ENCODE peak calls at places on chromosomes 4 and X, in four cellular contexts. T is progenitor cell of endocrine pancreas, Z is choroid plexus epithelial cell, M is neural crest cell. E is an unnamed sample.

GRCh38 chr4:67393699-67394281 is 151.5 kb downstream of the CENPC start:
- DNase-seq in Z (peak; percentile 65), M (peak; percentile 30), T (no peak), E (peak; percentile 15)

GRCh38 chrX:123964155-123964554 is 2.6 kb downstream of the STAG2 start:
- DNase-seq in M (no peak), T (no peak), Z (peak; percentile 38), E (no peak)

GRCh38 chrX:9184231-9184630 is 150.3 kb upstream of the FAM9B start:
- DNase-seq in M (no peak), T (no peak), Z (peak; percentile 37), E (no peak)

GRCh38 chr4:138512766-138513165 is 270.6 kb upstream of the SLC7A11 start:
- DNase-seq in M (no peak), T (no peak), Z (peak; percentile 32), E (no peak)

GRCh38 chrX:126137899-126138298 is 28.2 kb downstream of the DCAF12L2 start:
- DNase-seq in M (no peak), T (no peak), Z (no peak), E (peak; percentile 6)

GRCh38 chr4:40466789-40467188 is 131.7 kb downstream of the CHRNA9 start:
- DNase-seq in M (no peak), T (no peak), Z (no peak), E (no peak)

GRCh38 chr4:93617596-93617995 is 211.0 kb upstream of the ATOH1 start:
- DNase-seq in M (no peak), Z (no peak), T (no peak), E (no peak)

GRCh38 chr4:185242749-185243533 is 33.5 kb downstream of the SNX25 start:
- DNase-seq in T (no peak), Z (peak; percentile 36), M (no peak), E (no peak)

GRCh38 chr4:101987623-101988243 is 197.2 kb downstream of the BANK1 start:
- DNase-seq in T (no peak), M (no peak), Z (no peak), E (no peak)

GRCh38 chrX:71098302-71098701 is 2.7 kb downstream of the FOXO4 start:
- DNase-seq in T (no peak), M (peak; percentile 15), Z (peak; percentile 61), E (peak; percentile 61)

GRCh38 chr4:122747883-122748282 is 15.4 kb downstream of the BBS12 start:
- DNase-seq in Z (peak; percentile 85), T (no peak), M (no peak), E (no peak)

GRCh38 chr4:158211288-158211687 is 1.0 kb downstream of the TMEM144 start:
- DNase-seq in T (no peak), Z (peak; percentile 12), M (no peak), E (no peak)

GRCh38 chr4:81504685-81505598 is 33.2 kb upstream of the RASGEF1B start:
- DNase-seq in Z (no peak), M (no peak), T (no peak), E (no peak)

DNA sequence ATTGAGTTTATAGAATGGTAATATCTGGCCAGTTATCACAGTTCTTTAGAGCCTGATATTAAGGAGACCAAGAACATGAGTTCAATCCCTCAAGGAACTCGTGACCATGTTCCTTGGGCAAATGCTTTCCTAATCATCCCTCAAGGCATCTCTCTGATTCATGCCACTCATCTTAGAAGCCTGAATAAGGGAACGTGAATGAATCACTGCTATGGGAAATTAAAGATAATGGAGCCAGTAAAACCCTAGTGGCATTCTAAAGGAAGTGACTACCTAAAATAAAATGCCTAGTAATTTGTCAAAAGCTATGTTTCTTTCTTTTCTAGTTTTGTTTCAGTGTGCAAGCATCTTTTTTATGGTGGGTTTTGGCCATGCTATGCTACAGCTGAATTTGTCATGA is 1161.3 kb downstream of the C4orf33 start:
- DNase-seq in Z (peak; percentile 46), M (no peak), T (no peak), E (no peak)
- TF ChIP-seq CTCF in Z (no peak), M (no peak), T (no peak), E (no peak)

GRCh38 chrX:14506866-14507265 is 22.5 kb upstream of the GLRA2 start:
- DNase-seq in M (no peak), T (no peak), Z (no peak), E (no peak)
- TF ChIP-seq CTCF in M (no peak), T (no peak), Z (no peak), E (no peak)

GRCh38 chr4:160450861-160451260 is 1348.0 kb downstream of the RAPGEF2 start:
- DNase-seq in T (no peak), M (no peak), Z (no peak), E (no peak)
- TF ChIP-seq CTCF in T (no peak), M (no peak), Z (no peak), E (no peak)

GRCh38 chr4:1451752-1452122 is 45.5 kb upstream of the NKX1-1 start:
- DNase-seq in M (no peak), Z (no peak), T (no peak), E (no peak)
- TF ChIP-seq CTCF in M (no peak), Z (no peak), T (no peak), E (no peak)

GRCh38 chr4:152581536-152582160 is 45.8 kb upstream of the FBXW7 start:
- DNase-seq in M (no peak), T (no peak), Z (peak; percentile 28), E (no peak)
- TF ChIP-seq CTCF in M (peak; percentile 17), T (peak; percentile 24), Z (peak; percentile 48), E (no peak)

GRCh38 chr4:112931001-112931400 is 118.5 kb upstream of the ANK2 start:
- DNase-seq in T (no peak), Z (no peak), M (no peak), E (no peak)

GRCh38 chr4:112923514-112923913 is 125.9 kb upstream of the ANK2 start:
- DNase-seq in T (no peak), M (no peak), Z (no peak), E (no peak)

GRCh38 chr4:112927544-112927943 is 121.9 kb upstream of the ANK2 start:
- DNase-seq in T (no peak), Z (no peak), M (no peak), E (no peak)

GRCh38 chr4:112926826-112927225 is 122.6 kb upstream of the ANK2 start:
- DNase-seq in Z (no peak), T (no peak), M (no peak), E (no peak)
- TF ChIP-seq CTCF in Z (no peak), T (no peak), M (no peak), E (no peak)

GRCh38 chrX:111823068-111823467 is 52.9 kb upstream of the TRPC5OS start:
- DNase-seq in T (no peak), Z (peak; percentile 4), M (peak; percentile 35), E (peak; percentile 47)
- TF ChIP-seq CTCF in T (peak; percentile 63), Z (peak; percentile 24), M (peak; percentile 64), E (peak; percentile 52)

DNA sequence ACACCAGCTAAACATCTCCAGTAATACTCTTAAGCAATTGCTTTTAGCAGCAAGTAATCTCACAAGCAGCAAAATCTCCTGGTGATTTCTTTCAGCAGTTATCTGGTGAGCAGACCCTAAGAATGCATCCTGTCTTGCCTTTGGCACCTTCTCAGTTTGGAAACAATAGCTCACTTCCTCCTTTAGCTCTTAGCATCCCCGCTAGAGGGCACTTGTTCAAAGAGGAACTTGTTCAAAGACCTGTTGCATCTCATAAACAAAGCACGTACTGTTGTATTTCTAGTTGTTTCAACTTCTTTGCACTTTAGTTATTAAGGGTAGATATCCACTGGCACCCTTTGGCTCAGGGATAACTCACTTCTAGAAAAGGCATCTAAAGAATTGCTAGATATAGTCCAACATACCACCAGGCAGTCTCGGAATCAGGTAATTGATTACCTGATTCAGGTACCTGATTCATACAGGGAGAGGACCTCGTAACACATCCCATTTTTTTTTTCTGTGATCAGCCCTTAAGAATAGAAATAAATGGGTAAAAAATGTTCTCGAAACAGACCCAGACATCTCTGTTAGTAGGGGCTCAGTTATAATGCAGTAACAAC is 81.9 kb upstream of the QRFPR start:
- DNase-seq in Z (peak; percentile 82), M (peak; percentile 44), T (no peak), E (peak; percentile 51)
- TF ChIP-seq CTCF in Z (peak; percentile 85), M (peak; percentile 78), T (peak; percentile 75), E (peak; percentile 35)

GRCh38 chrX:77528034-77528433 is 80.8 kb downstream of the FGF16 start:
- DNase-seq in M (no peak), Z (no peak), T (no peak), E (no peak)
- TF ChIP-seq CTCF in M (no peak), Z (no peak), T (no peak), E (no peak)

GRCh38 chrX:30967516-30967915 is 78.5 kb upstream of the TAB3 start:
- DNase-seq in M (no peak), T (no peak), Z (no peak), E (no peak)
- TF ChIP-seq CTCF in M (no peak), T (no peak), Z (no peak), E (no peak)

E was measured in endothelial cell.